ENCODE peak calls at places on chromosome 17, in six cellular contexts. A, T, Y, M, Q and O are unnamed samples.

GRCh38 chr17:58595194-58595792 is 80.9 kb upstream of the MTMR4 start:
- DNase-seq in M (no peak), A (no peak), Y (no peak), T (no peak), Q (no peak), O (no peak)

GRCh38 chr17:74571894-74572293 is 4.6 kb upstream of the CD300H start:
- DNase-seq in A (no peak), T (no peak), Q (no peak), Y (no peak), M (no peak), O (no peak)

GRCh38 chr17:1604831-1605528 is 23.7 kb downstream of the SLC43A2 start:
- DNase-seq in Q (no peak), A (no peak), T (no peak), Y (no peak), M (no peak), O (no peak)

GRCh38 chr17:64707077-64707591 is 45.0 kb upstream of the SMURF2 start:
- DNase-seq in M (peak; percentile 92), Q (peak; percentile 92), T (peak; percentile 88), Y (peak; percentile 100), A (no peak), O (peak; percentile 100)

GRCh38 chr17:48477235-48477634 is 47.2 kb upstream of the SKAP1 start:
- DNase-seq in Y (no peak), Q (no peak), M (no peak), A (no peak), T (no peak), O (no peak)

GRCh38 chr17:80950466-80951120 is 41.0 kb upstream of the CHMP6 start:
- DNase-seq in Y (no peak), Q (no peak), T (no peak), M (no peak), A (no peak), O (no peak)

GRCh38 chr17:10687497-10687896 is 9.8 kb downstream of the SCO1 start:
- DNase-seq in Q (no peak), M (no peak), A (no peak), Y (no peak), T (no peak), O (no peak)

GRCh38 chr17:57607553-57608120 is 137.5 kb downstream of the CCDC182 start:
- DNase-seq in A (no peak), Q (peak; percentile 57), Y (peak; percentile 88), M (no peak), T (no peak), O (peak; percentile 89)

GRCh38 chr17:12398636-12399035 is 267.1 kb upstream of the MYOCD start:
- DNase-seq in Q (no peak), A (no peak), Y (no peak), T (no peak), M (no peak), O (no peak)

GRCh38 chr17:41522301-41523224 is 3.9 kb upstream of the KRT15 start:
- DNase-seq in A (no peak), T (peak; percentile 56), Q (no peak), Y (peak; percentile 80), M (no peak), O (peak; percentile 90)

GRCh38 chr17:44200478-44201155 is 933 bp upstream of the ATXN7L3 start:
- DNase-seq in A (no peak), T (no peak), Q (no peak), Y (no peak), M (no peak), O (no peak)

GRCh38 chr17:4854181-4854681 is 21.1 kb downstream of the MINK1 start:
- DNase-seq in Q (no peak), A (no peak), Y (peak; percentile 98), T (no peak), M (no peak), O (peak; percentile 99)

GRCh38 chr17:33682622-33683021 is 389.5 kb upstream of the ASIC2 start:
- DNase-seq in Q (no peak), M (no peak), A (no peak), Y (no peak), T (no peak), O (no peak)

GRCh38 chr17:37490022-37490587 is 414 bp downstream of the DUSP14 start:
- DNase-seq in Y (peak; percentile 58), A (peak; percentile 79), T (peak; percentile 61), M (no peak), Q (peak; percentile 69), O (peak; percentile 26)

GRCh38 chr17:39360537-39360936 is 40.9 kb downstream of the FBXL20 start:
- DNase-seq in T (no peak), Q (peak; percentile 60), Y (no peak), A (no peak), M (no peak), O (no peak)

GRCh38 chr17:27354491-27355081 is 60.7 kb downstream of the WSB1 start:
- DNase-seq in A (no peak), M (no peak), Q (no peak), Y (peak; percentile 51), T (no peak), O (peak; percentile 47)

GRCh38 chr17:7235693-7236665 is 1.7 kb upstream of the DVL2 start:
- DNase-seq in Y (peak; percentile 56), A (no peak), M (no peak), Q (peak; percentile 75), T (no peak), O (peak; percentile 55)

GRCh38 chr17:7476474-7476873 is 3.0 kb downstream of the ZBTB4 start:
- DNase-seq in A (no peak), M (no peak), T (no peak), Q (no peak), Y (peak; percentile 95), O (peak; percentile 98)

GRCh38 chr17:49637050-49637449 is 40.8 kb downstream of the SPOP start:
- DNase-seq in Y (no peak), T (no peak), Q (peak; percentile 40), A (no peak), M (no peak), O (no peak)

GRCh38 chr17:41563607-41564006 is 8.3 kb downstream of the KRT9 start:
- DNase-seq in A (no peak), Y (no peak), M (no peak), Q (no peak), T (no peak), O (no peak)

GRCh38 chr17:81854974-81855774 is 5.2 kb downstream of the P4HB start:
- DNase-seq in M (no peak), T (no peak), A (no peak), Y (peak; percentile 73), Q (peak; percentile 69), O (peak; percentile 57)

GRCh38 chr17:31524926-31525800 is 133.7 kb downstream of the RAB11FIP4 start:
- DNase-seq in Y (peak; percentile 81), T (peak; percentile 87), M (no peak), Q (peak; percentile 83), A (peak; percentile 68), O (peak; percentile 59)

GRCh38 chr17:41812176-41813038 is at the start of gene FKBP10:
- DNase-seq in A (no peak), T (peak; percentile 55), Q (peak; percentile 74), Y (peak; percentile 76), M (peak; percentile 51), O (peak; percentile 47)

GRCh38 chr17:67347826-67348225 is 18.6 kb downstream of the PSMD12 start:
- DNase-seq in Q (no peak), M (no peak), A (no peak), Y (no peak), T (no peak), O (no peak)

GRCh38 chr17:57401556-57402488 is 145.5 kb downstream of the MSI2 start:
- DNase-seq in M (no peak), Y (no peak), A (no peak), T (no peak), Q (no peak), O (no peak)

GRCh38 chr17:66829386-66829864 is 5.5 kb upstream of the CACNG5 start:
- DNase-seq in T (peak; percentile 23), M (no peak), A (no peak), Q (peak; percentile 55), Y (peak; percentile 44), O (peak; percentile 57)

GRCh38 chr17:81348097-81349055 is 46.9 kb upstream of the BAHCC1 start:
- DNase-seq in T (peak; percentile 82), Y (no peak), Q (no peak), M (no peak), A (no peak), O (no peak)

GRCh38 chr17:55768946-55769624 is 18.2 kb downstream of the PCTP start:
- DNase-seq in Q (no peak), M (no peak), A (no peak), T (no peak), Y (no peak), O (no peak)

GRCh38 chr17:33127706-33128105 is 136.1 kb downstream of the SPACA3 start:
- DNase-seq in A (no peak), Y (peak; percentile 92), M (no peak), T (no peak), Q (no peak), O (peak; percentile 96)

GRCh38 chr17:4945176-4945943 is 3.0 kb downstream of the PFN1 start:
- DNase-seq in Y (peak; percentile 93), M (peak; percentile 83), T (peak; percentile 88), Q (peak; percentile 90), A (peak; percentile 68), O (peak; percentile 92)

GRCh38 chr17:59062509-59062908 is 44.2 kb downstream of the TRIM37 start:
- DNase-seq in Y (no peak), Q (no peak), A (no peak), M (no peak), T (no peak), O (no peak)

GRCh38 chr17:47253541-47254402 is at the start of gene ITGB3:
- DNase-seq in Y (peak; percentile 71), M (no peak), Q (peak; percentile 68), A (peak; percentile 88), T (peak; percentile 71), O (peak; percentile 38)
- TF ChIP-seq CTCF in Y (no peak), M (peak; percentile 76), Q (no peak), A (peak; percentile 38), T (no peak), O (peak; percentile 47)

DNA sequence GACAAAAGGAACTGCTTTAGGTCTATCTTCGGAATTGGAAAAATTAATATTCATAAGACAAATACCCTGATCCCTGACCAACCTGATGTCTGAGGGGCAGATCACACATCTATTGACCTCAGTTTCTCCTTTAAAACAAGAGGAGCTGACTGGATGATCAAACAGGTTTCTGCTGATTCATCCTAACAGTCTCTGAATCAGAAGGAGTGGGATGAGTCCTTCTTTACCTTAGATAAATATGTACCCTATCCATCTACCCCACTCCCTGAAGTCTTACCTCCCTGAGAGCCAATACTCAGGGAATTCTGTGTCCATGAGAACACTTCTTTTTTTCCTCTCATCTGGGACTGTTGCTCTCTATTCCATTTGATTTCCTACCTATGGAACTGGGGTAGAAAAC is 80.3 kb upstream of the CRHR1 start:
- DNase-seq in Y (peak; percentile 12), M (no peak), Q (no peak), A (no peak), T (no peak), O (peak; percentile 79)
- H3K27me3 ChIP-seq in Y (peaks cover 3% of the 10 kb centered on the region), M (no peaks in the 10 kb centered on the region), Q (no peaks in the 10 kb centered on the region), A (peaks cover 2% of the 10 kb centered on the region), T (no peaks in the 10 kb centered on the region), O (no peaks in the 10 kb centered on the region)

GRCh38 chr17:28901866-28902818 is 737 bp downstream of the DHRS13 start:
- DNase-seq in T (peak; percentile 72), Y (no peak), A (no peak), M (no peak), Q (no peak), O (no peak)
- TF ChIP-seq CTCF in T (no peak), Y (no peak), A (no peak), M (no peak), Q (no peak), O (no peak)

DNA sequence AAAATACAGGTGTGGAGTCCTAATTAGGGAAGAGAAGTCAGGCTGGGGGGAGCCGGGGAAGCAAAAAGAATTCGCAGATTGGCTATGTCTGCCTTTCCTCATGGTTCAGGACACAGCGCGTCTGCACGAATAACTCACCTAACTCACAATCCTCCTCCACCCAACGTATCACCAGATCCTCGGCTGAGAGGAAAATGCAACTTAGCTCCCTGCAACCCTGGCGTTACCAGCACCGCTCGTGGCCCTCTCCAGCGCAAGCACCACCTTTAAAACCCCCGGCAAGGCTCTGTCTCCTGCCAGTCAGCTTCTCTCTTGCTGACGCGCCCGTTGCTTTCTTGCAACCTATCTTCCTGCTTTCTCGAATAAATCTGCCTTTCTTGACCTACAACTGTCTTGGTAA is 49.8 kb upstream of the METRNL start:
- DNase-seq in Y (no peak), M (no peak), A (no peak), Q (no peak), T (no peak), O (no peak)
- H3K27me3 ChIP-seq in Y (no peaks in the 10 kb centered on the region), M (no peaks in the 10 kb centered on the region), A (no peaks in the 10 kb centered on the region), Q (no peaks in the 10 kb centered on the region), T (no peaks in the 10 kb centered on the region), O (no peaks in the 10 kb centered on the region)